ENCODE peak calls at places on chromosome 17, in ten cellular contexts. N is OCI-LY7; O is effector memory CD4-positive, alpha-beta T cell; T is ovary; L is right atrium auricular region; Z is neuronal stem cell; W is upper lobe of right lung; F is neural progenitor cell; I is cardiac muscle cell; B is colonic mucosa. V is an unnamed sample. For H3K9me3, the result is how much of the 10 kb centered on the place peaks cover.

GRCh38 chr17:17180741-17181525 is 25.2 kb downstream of the PLD6 start:
- DNase-seq in B (no peak), L (no peak), W (no peak), I (no peak), Z (no peak), F (no peak), O (no peak), T (no peak), N (no peak), V (no peak)

GRCh38 chr17:39551879-39552278 is 55.8 kb downstream of the NEUROD2 start:
- DNase-seq in I (peak), Z (no peak), L (no peak), O (no peak), N (no peak), B (no peak), T (no peak), W (no peak), F (no peak), V (no peak)

GRCh38 chr17:38415250-38416194 is 12.7 kb upstream of the ARHGAP23 start:
- DNase-seq in O (no peak), Z (no peak), B (no peak), T (no peak), N (peak), F (peak), W (peak), L (no peak), I (peak), V (no peak)

GRCh38 chr17:74760404-74761105 is 12.1 kb downstream of the NHERF1 start:
- DNase-seq in Z (no peak), B (no peak), O (no peak), N (no peak), W (no peak), I (no peak), L (no peak), T (no peak), F (peak), V (no peak)

GRCh38 chr17:49555495-49556018 is 20.1 kb upstream of the NXPH3 start:
- DNase-seq in F (peak), I (no peak), W (no peak), L (no peak), O (no peak), B (no peak), T (no peak), N (no peak), Z (no peak), V (no peak)

GRCh38 chr17:61205931-61206330 is 193.7 kb upstream of the TBX2 start:
- DNase-seq in O (no peak), T (no peak), W (no peak), L (no peak), B (no peak), I (no peak), F (no peak), Z (no peak), N (no peak), V (no peak)

GRCh38 chr17:20944014-20944905 is 98.6 kb downstream of the USP22 start:
- DNase-seq in L (no peak), T (no peak), I (no peak), F (peak), B (peak), W (no peak), N (peak), Z (no peak), O (no peak), V (peak)

GRCh38 chr17:74959826-74960738 is 12.5 kb downstream of the HID1 start:
- DNase-seq in Z (no peak), I (peak), T (no peak), O (no peak), L (no peak), B (no peak), N (no peak), W (no peak), F (no peak), V (no peak)

GRCh38 chr17:74444406-74444805 is 12.5 kb downstream of the GPRC5C start:
- DNase-seq in I (peak), F (no peak), T (peak), O (no peak), W (peak), Z (no peak), L (no peak), B (no peak), N (no peak), V (no peak)

GRCh38 chr17:38674749-38675615 is at the start of gene EPOP:
- DNase-seq in I (peak), T (peak), B (peak), O (peak), W (peak), L (peak), N (peak), Z (peak), F (peak), V (no peak)

GRCh38 chr17:80352991-80353665 is 61.8 kb upstream of the ENDOV start:
- DNase-seq in W (no peak), I (no peak), O (no peak), N (no peak), F (no peak), Z (no peak), L (no peak), B (no peak), T (no peak), V (no peak)

GRCh38 chr17:29929544-29930398 is at the start of gene SSH2:
- DNase-seq in F (peak), W (peak), I (peak), O (peak), Z (peak), B (peak), T (peak), N (peak), L (peak), V (no peak)

GRCh38 chr17:75755205-75755901 is 9.6 kb downstream of the GALK1 start:
- DNase-seq in B (no peak), F (no peak), W (no peak), Z (no peak), I (no peak), L (no peak), T (no peak), O (no peak), N (no peak), V (no peak)

GRCh38 chr17:21284319-21285163 is at the start of gene MAP2K3:
- DNase-seq in Z (peak), B (peak), T (peak), I (peak), W (peak), O (peak), F (peak), L (peak), N (peak), V (peak)

GRCh38 chr17:7016886-7017826 is 4.7 kb downstream of the RNASEK start:
- DNase-seq in I (no peak), F (no peak), W (no peak), L (no peak), N (no peak), B (no peak), T (no peak), O (no peak), Z (no peak), V (no peak)

GRCh38 chr17:74502866-74503265 is 28.4 kb downstream of the CD300LB start:
- DNase-seq in F (no peak), I (no peak), O (no peak), T (no peak), L (no peak), N (no peak), W (peak), Z (no peak), B (no peak), V (no peak)

GRCh38 chr17:75238684-75239191 is 22.7 kb downstream of the GGA3 start:
- DNase-seq in F (peak), B (peak), I (peak), L (no peak), W (peak), T (peak), N (peak), Z (peak), O (peak), V (peak)

GRCh38 chr17:4953461-4953961 is 2.6 kb downstream of the ENO3 start:
- DNase-seq in O (no peak), W (no peak), N (no peak), T (no peak), B (no peak), F (no peak), L (no peak), Z (no peak), I (peak), V (no peak)

GRCh38 chr17:38510424-38511125 is 82.3 kb downstream of the ARHGAP23 start:
- DNase-seq in N (no peak), I (peak), W (no peak), T (no peak), L (no peak), O (no peak), Z (peak), F (peak), B (no peak), V (no peak)

GRCh38 chr17:17060001-17060929 is 18.0 kb downstream of the MPRIP start:
- DNase-seq in N (no peak), I (no peak), F (no peak), Z (no peak), L (no peak), O (no peak), T (no peak), W (peak), B (no peak), V (no peak)

GRCh38 chr17:41917192-41917591 is 1.6 kb downstream of the ACLY start:
- DNase-seq in T (no peak), L (no peak), W (no peak), F (peak), O (no peak), I (peak), N (no peak), Z (no peak), B (peak), V (no peak)

GRCh38 chr17:57563968-57564367 is 181.1 kb downstream of the CCDC182 start:
- DNase-seq in T (no peak), Z (no peak), L (no peak), F (no peak), I (no peak), W (no peak), B (no peak), O (no peak), N (no peak), V (no peak)

GRCh38 chr17:74663566-74663965 is 40.0 kb upstream of the CD300E start:
- DNase-seq in N (no peak), L (no peak), W (no peak), O (no peak), Z (no peak), T (no peak), F (no peak), I (peak), B (no peak), V (no peak)

GRCh38 chr17:20966869-20967268 is 75.9 kb downstream of the USP22 start:
- DNase-seq in O (no peak), F (no peak), W (peak), N (no peak), Z (no peak), T (no peak), I (no peak), B (no peak), L (no peak), V (no peak)

GRCh38 chr17:75832164-75832651 is 12.0 kb downstream of the UNC13D start:
- DNase-seq in L (no peak), Z (no peak), O (peak), N (no peak), B (no peak), W (peak), F (no peak), T (no peak), I (peak), V (no peak)

GRCh38 chr17:60168654-60169053 is 18.9 kb downstream of the CA4 start:
- DNase-seq in Z (no peak), N (no peak), B (no peak), F (no peak), O (no peak), L (no peak), W (no peak), T (no peak), I (no peak), V (no peak)

GRCh38 chr17:40461774-40462342 is 18.6 kb downstream of the IGFBP4 start:
- DNase-seq in N (no peak), B (no peak), Z (no peak), W (no peak), F (no peak), T (no peak), L (no peak), O (no peak), I (no peak), V (no peak)

GRCh38 chr17:75910699-75911098 is 6.0 kb upstream of the MRPL38 start:
- DNase-seq in N (no peak), F (peak), T (no peak), O (no peak), B (no peak), Z (no peak), I (no peak), L (no peak), W (peak), V (no peak)

GRCh38 chr17:79797492-79798295 is 817 bp upstream of the CBX8 start:
- DNase-seq in O (no peak), Z (no peak), F (peak), L (no peak), N (peak), T (peak), B (no peak), I (no peak), W (no peak), V (no peak)

GRCh38 chr17:41492771-41493170 is 3.1 kb upstream of the KRT36 start:
- DNase-seq in Z (no peak), W (peak), T (peak), O (no peak), L (no peak), B (peak), F (no peak), N (no peak), I (peak), V (no peak)

GRCh38 chr17:7352910-7353635 is 1.1 kb downstream of the KCTD11 start:
- DNase-seq in W (peak), O (no peak), I (no peak), Z (no peak), N (no peak), L (no peak), T (peak), B (no peak), F (no peak), V (no peak)

GRCh38 chr17:74431568-74432483 is at the start of gene GPRC5C:
- DNase-seq in W (peak), O (no peak), F (peak), L (peak), I (peak), T (peak), B (peak), Z (peak), N (no peak), V (no peak)

GRCh38 chr17:63966646-63967265 is 6.0 kb downstream of the SCN4A start:
- DNase-seq in B (no peak), F (no peak), W (no peak), L (no peak), Z (no peak), I (no peak), N (no peak), T (no peak), O (no peak), V (no peak)

GRCh38 chr17:72126575-72127486 is 6.0 kb downstream of the SOX9 start:
- DNase-seq in N (no peak), T (no peak), L (no peak), Z (no peak), I (peak), F (no peak), B (peak), W (no peak), O (no peak), V (no peak)

GRCh38 chr17:13478326-13478830 is 123.4 kb downstream of the HS3ST3A1 start:
- DNase-seq in F (no peak), W (no peak), L (no peak), N (no peak), O (no peak), B (no peak), Z (no peak), I (no peak), T (no peak), V (no peak)

GRCh38 chr17:7352559-7352889 is 562 bp downstream of the KCTD11 start:
- DNase-seq in N (no peak), B (no peak), Z (no peak), W (no peak), L (no peak), F (no peak), O (no peak), T (no peak), I (no peak), V (no peak)

GRCh38 chr17:43350888-43351361 is 47.9 kb upstream of the ARL4D start:
- DNase-seq in N (no peak), I (no peak), W (no peak), O (no peak), L (no peak), T (no peak), F (no peak), B (no peak), Z (no peak), V (no peak)

GRCh38 chr17:57553991-57554825 is 190.9 kb downstream of the CCDC182 start:
- DNase-seq in O (no peak), W (no peak), F (peak), B (no peak), N (peak), L (peak), Z (peak), T (peak), I (peak), V (peak)

DNA sequence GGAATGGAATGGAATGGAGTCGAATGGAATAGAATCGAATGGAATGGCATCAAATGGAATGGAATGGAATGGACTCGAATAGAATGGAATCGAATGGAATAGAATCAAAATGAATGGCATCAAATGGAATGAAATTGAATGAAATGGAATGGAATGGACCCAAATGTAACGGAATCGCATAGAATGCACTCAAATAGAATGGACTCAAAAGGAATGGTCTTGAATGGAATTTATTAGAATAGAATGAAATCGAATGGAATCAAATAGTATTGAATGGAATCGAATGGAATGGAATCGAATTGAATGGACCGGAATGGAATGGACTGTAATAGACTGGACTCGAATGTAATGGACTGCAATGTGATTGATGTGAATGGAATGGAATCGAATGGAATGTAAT is 501.4 kb upstream of the WSB1 start:
- DNase-seq in B (no peak), O (no peak), T (no peak), I (peak), F (no peak), W (no peak), L (no peak), Z (peak), N (no peak), V (no peak)
- H3K9me3 ChIP-seq in B (under half), O (under half), T (under half), I (under half), F (half or more), W (under half), L (under half), Z (under half), N (half or more), V (under half)

DNA sequence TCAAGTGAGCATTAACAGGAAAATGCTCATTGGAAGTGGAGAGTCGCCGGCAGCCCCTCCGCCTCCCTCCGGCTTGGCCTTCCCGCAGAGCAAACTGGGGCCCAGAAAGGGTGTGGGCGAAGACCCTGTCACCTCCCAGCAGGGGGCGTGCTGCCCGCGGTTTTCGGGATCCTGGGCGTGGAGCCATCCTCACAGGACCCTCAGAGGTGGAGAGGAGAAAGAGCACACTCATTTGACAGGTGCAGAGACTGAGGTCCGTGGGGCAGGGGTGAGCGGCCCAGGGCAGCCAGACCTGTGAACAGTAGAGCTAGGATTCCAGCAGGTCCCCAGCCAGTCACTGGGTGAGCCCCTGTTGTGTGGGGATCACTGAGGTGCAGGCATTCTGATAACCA is 1002.9 kb downstream of the KCNJ18 start:
- DNase-seq in N (no peak), F (no peak), Z (no peak), W (no peak), I (no peak), B (no peak), T (no peak), L (no peak), O (no peak), V (no peak)
- H3K9me3 ChIP-seq in N (under half), F (under half), Z (under half), W (under half), I (under half), B (under half), T (under half), L (under half), O (under half), V (under half)

GRCh38 chr17:69779378-69780214 is 295.4 kb upstream of the KCNJ16 start:
- DNase-seq in Z (no peak), N (no peak), O (no peak), L (no peak), F (no peak), I (peak), B (no peak), W (no peak), T (no peak), V (no peak)

DNA sequence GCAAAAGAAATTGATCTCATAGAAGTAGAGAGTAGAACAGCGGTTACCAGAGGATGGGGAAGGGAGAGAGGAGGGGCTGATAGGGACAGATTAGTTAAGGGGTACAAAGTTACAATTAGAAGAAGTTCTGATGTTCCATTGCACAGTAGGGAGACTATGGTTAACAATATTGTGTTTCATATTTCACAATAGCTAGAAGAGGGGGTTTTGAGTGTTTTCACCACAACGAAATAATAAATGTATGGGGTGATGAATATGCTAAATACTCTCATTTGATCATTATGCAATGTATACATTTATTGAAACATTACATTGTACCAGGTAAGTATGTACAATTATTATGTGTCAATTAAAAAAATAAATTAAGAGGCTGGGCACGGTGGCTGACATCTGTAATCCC is 291.2 kb upstream of the KCNJ16 start:
- DNase-seq in I (no peak), F (no peak), B (no peak), O (no peak), Z (no peak), L (no peak), N (no peak), W (no peak), T (no peak), V (no peak)
- H3K9me3 ChIP-seq in I (under half), F (under half), B (under half), O (under half), Z (under half), L (under half), N (under half), W (under half), T (under half), V (under half)

GRCh38 chr17:11561702-11562101 is 36.6 kb upstream of the DNAH9 start:
- DNase-seq in O (no peak), T (no peak), W (no peak), N (no peak), F (no peak), I (no peak), L (no peak), B (no peak), Z (no peak), V (no peak)
- H3K9me3 ChIP-seq in O (under half), T (under half), W (under half), N (under half), F (under half), I (under half), L (under half), B (under half), Z (under half), V (under half)

GRCh38 chr17:18937981-18938691 is 13.8 kb upstream of the SLC5A10 start:
- DNase-seq in F (no peak), I (no peak), B (peak), N (no peak), T (no peak), Z (no peak), O (no peak), W (no peak), L (no peak), V (no peak)

GRCh38 chr17:18938692-18939023 is 13.3 kb upstream of the SLC5A10 start:
- DNase-seq in B (no peak), N (no peak), I (no peak), Z (no peak), W (no peak), T (no peak), O (no peak), F (no peak), L (no peak), V (no peak)

GRCh38 chr17:18932360-18933055 is 19.5 kb upstream of the SLC5A10 start:
- DNase-seq in I (no peak), B (no peak), W (no peak), L (no peak), T (no peak), O (no peak), N (no peak), Z (no peak), F (no peak), V (no peak)

GRCh38 chr17:18928726-18929125 is 23.2 kb upstream of the SLC5A10 start:
- DNase-seq in L (no peak), T (no peak), W (no peak), N (no peak), B (no peak), F (no peak), I (no peak), Z (no peak), O (no peak), V (no peak)

GRCh38 chr17:18933102-18934058 is 18.6 kb upstream of the SLC5A10 start:
- DNase-seq in N (no peak), L (no peak), T (no peak), W (no peak), Z (no peak), I (no peak), B (peak), F (no peak), O (no peak), V (no peak)
- H3K9me3 ChIP-seq in N (under half), L (under half), T (under half), W (under half), Z (under half), I (under half), B (under half), F (under half), O (under half), V (under half)

GRCh38 chr17:58998871-58999270 is 107.8 kb downstream of the TRIM37 start:
- DNase-seq in I (no peak), B (no peak), F (no peak), W (no peak), O (no peak), N (no peak), Z (no peak), L (no peak), T (no peak), V (no peak)
- H3K9me3 ChIP-seq in I (under half), B (under half), F (under half), W (under half), O (under half), N (under half), Z (under half), L (under half), T (under half), V (under half)